ENCODE peak calls at places on chromosomes 7 and 10, in six cellular contexts. J is left ventricle myocardium inferior, X is uterus, F is cardiac muscle cell, A is hepatocyte, S is tibial artery. N is an unnamed sample.

GRCh38 chr7:55070271-55070743 is 51.5 kb downstream of the EGFR start:
- DNase-seq in F (no peak), S (no peak), X (no peak), J (no peak), A (no peak), N (no peak)

GRCh38 chr7:63070696-63071095 is 928.0 kb upstream of the ZNF722 start:
- DNase-seq in J (no peak), A (no peak), X (no peak), S (no peak), F (no peak), N (no peak)

GRCh38 chr7:93055543-93056107 is 62.2 kb downstream of the SAMD9 start:
- DNase-seq in X (no peak), F (peak; percentile 57), S (no peak), A (peak; percentile 54), J (no peak), N (no peak)

GRCh38 chr10:31424473-31424872 is 105.5 kb downstream of the ZEB1 start:
- DNase-seq in F (no peak), X (no peak), S (no peak), J (no peak), A (no peak), N (no peak)

GRCh38 chr7:50119815-50120637 is 27.0 kb upstream of the ZPBP start:
- DNase-seq in F (peak; percentile 46), A (peak; percentile 8), X (no peak), J (no peak), S (no peak), N (no peak)

GRCh38 chr10:50624866-50625491 is 1.2 kb upstream of the SGMS1 start:
- DNase-seq in J (peak; percentile 60), S (peak; percentile 67), F (peak; percentile 83), A (peak; percentile 92), X (peak; percentile 64), N (peak; percentile 68)

GRCh38 chr7:130490287-130490686 is 1.6 kb upstream of the MEST start:
- DNase-seq in J (no peak), F (no peak), X (no peak), S (no peak), A (no peak), N (no peak)

GRCh38 chr10:1631282-1631681 is 106.0 kb downstream of the ADARB2 start:
- DNase-seq in X (no peak), F (no peak), A (no peak), S (no peak), J (no peak), N (no peak)

GRCh38 chr7:123643495-123644428 is 11.9 kb upstream of the LMOD2 start:
- DNase-seq in F (peak; percentile 73), X (no peak), J (no peak), A (peak; percentile 59), S (no peak), N (no peak)

GRCh38 chr10:133275683-133276092 is 980 bp downstream of the ADAM8 start:
- DNase-seq in J (no peak), S (no peak), F (no peak), A (no peak), X (no peak), N (peak; percentile 44)

GRCh38 chr10:133276435-133277201 is at the start of gene ADAM8:
- DNase-seq in A (peak; percentile 64), J (no peak), F (peak; percentile 64), X (no peak), S (no peak), N (no peak)

GRCh38 chr10:133274751-133275682 is 1.7 kb downstream of the ADAM8 start:
- DNase-seq in J (no peak), F (peak; percentile 44), A (peak; percentile 42), S (no peak), X (no peak), N (peak; percentile 92)

GRCh38 chr10:133277277-133277992 is 767 bp upstream of the ADAM8 start:
- DNase-seq in S (no peak), F (no peak), X (no peak), J (no peak), A (no peak), N (no peak)

DNA sequence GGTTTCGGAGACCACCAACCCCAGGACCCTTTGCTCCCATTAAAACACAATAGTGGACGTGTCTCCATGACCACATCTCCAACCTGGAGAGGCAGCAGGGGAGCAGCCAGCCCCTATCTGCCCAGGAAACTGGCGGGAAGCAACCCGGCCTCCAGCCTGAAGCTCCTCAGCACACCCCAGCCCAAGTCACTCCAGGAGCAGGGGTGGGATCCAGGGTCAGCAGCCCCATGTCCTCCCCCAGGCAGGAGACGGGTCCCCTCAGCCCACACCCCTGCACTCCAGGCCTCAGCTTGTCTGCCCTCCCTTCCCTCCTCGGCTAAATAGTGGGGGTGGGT is 601 bp downstream of the ADAM8 start:
- DNase-seq in X (no peak), F (no peak), J (no peak), A (no peak), S (no peak), N (no peak)
- H3K4me1 ChIP-seq in X (no peaks in the 10 kb centered on the region), F (peaks cover 35% of the 10 kb centered on the region), J (peaks cover 14% of the 10 kb centered on the region), A (peaks cover 42% of the 10 kb centered on the region), S (no peaks in the 10 kb centered on the region), N (peaks cover 45% of the 10 kb centered on the region)

GRCh38 chr7:5572439-5572838 is 148.8 kb upstream of the TNRC18 start:
- DNase-seq in S (no peak), X (no peak), F (no peak), A (no peak), J (no peak), N (no peak)

GRCh38 chr7:5564894-5565293 is 141.3 kb upstream of the TNRC18 start:
- DNase-seq in X (no peak), S (no peak), J (no peak), A (no peak), F (no peak), N (no peak)

GRCh38 chr7:5567810-5568209 is 144.2 kb upstream of the TNRC18 start:
- DNase-seq in X (no peak), A (no peak), F (no peak), J (no peak), S (no peak), N (no peak)
- H3K27ac ChIP-seq in X (no peak overlapping the region), A (no peak overlapping the region), F (no peak overlapping the region), J (no peak overlapping the region), S (no peak overlapping the region), N (no peak overlapping the region)

GRCh38 chr10:109429956-109430760 is 493.2 kb downstream of the XPNPEP1 start:
- DNase-seq in X (no peak), F (no peak), J (no peak), S (no peak), A (no peak), N (no peak)

GRCh38 chr10:109427421-109427820 is 495.9 kb downstream of the XPNPEP1 start:
- DNase-seq in J (no peak), S (no peak), X (no peak), A (peak; percentile 27), F (no peak), N (no peak)

GRCh38 chr10:109430844-109431243 is 492.5 kb downstream of the XPNPEP1 start:
- DNase-seq in S (no peak), F (no peak), A (no peak), J (no peak), X (no peak), N (no peak)

GRCh38 chr10:109428775-109429480 is 494.4 kb downstream of the XPNPEP1 start:
- DNase-seq in X (no peak), J (no peak), F (no peak), S (no peak), A (no peak), N (no peak)

DNA sequence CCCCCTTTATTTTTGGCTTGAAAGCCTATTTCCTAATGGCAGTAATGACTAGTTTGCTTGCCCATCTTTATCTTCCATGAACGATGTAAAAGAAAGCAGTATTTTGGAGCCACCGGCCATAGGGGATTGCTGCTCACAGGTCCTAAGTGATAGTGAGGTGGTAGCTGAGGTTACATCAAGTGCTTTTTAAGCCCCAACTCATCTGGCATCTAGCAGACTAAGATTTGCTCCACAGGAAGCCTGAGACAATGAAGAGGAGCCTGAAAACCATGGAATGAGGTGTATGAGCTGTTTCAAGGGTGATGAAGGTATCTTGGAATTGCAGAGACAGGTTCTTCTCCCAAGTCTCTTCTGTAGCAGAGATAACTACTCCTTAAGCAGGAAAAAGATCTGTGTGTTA is 496.3 kb downstream of the XPNPEP1 start:
- DNase-seq in F (no peak), S (no peak), X (no peak), J (no peak), A (no peak), N (no peak)
- H3K4me1 ChIP-seq in F (no peaks in the 10 kb centered on the region), S (peaks cover 8% of the 10 kb centered on the region), X (no peaks in the 10 kb centered on the region), J (no peaks in the 10 kb centered on the region), A (no peaks in the 10 kb centered on the region), N (no peaks in the 10 kb centered on the region)

GRCh38 chr10:119001717-119002500 is 27.6 kb upstream of the NANOS1 start:
- DNase-seq in A (no peak), X (no peak), S (no peak), F (no peak), J (no peak), N (no peak)

GRCh38 chr10:119007211-119007574 is 22.3 kb upstream of the NANOS1 start:
- DNase-seq in F (no peak), A (no peak), X (no peak), S (no peak), J (no peak), N (no peak)

GRCh38 chr10:119005377-119006043 is 24.0 kb upstream of the NANOS1 start:
- DNase-seq in S (no peak), A (no peak), J (no peak), F (no peak), X (no peak), N (no peak)

GRCh38 chr10:119003572-119004289 is 25.8 kb upstream of the NANOS1 start:
- DNase-seq in A (no peak), S (no peak), J (no peak), F (no peak), X (no peak), N (no peak)

DNA sequence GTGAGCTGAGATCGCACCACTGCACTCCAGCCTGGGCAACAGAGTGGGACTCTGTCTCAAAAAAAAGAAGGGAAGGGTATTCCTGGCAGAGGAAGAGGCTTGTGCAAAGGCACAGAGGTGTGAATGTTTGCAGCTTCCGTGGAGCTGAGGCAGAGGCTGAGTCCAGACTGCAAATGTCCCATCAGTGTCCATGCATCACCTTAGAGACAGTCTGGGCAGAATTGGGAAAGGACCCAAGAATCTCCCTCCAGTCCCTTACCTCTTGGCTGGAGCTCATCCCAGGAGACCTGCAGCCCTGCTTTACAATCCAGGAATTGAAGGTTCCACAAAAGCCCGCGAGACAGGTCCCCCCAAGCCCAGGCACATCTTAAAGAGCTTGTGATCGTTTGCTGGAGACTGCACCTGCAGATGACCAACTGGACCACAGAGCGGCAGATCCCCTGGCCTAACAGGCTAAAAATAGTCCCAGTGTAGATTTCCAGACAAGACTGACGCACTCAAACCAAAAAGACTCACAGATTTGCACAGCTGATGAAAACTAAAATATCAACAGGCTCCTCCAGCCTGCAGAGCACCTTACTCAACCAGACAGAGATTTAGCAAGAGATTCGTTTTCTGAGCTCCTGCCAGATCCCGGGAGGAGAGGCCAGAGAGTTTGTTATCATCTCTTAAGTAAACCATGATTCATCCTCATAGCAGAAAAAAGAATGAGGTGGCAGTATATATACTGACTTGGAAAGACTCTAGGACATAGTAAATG is 22.9 kb upstream of the NANOS1 start:
- DNase-seq in A (peak; percentile 84), S (peak; percentile 85), J (no peak), F (no peak), X (peak; percentile 90), N (no peak)
- H3K27ac ChIP-seq in A (no peak overlapping the region), S (peak overlapping the region; percentile 27), J (no peak overlapping the region), F (no peak overlapping the region), X (peak overlapping the region; percentile 35), N (no peak overlapping the region)

N was measured in CD8-positive, alpha-beta memory T cell.